ENCODE peak calls at places on chromosomes 16 and 17, in five cellular contexts. M is H9, R is M059J, N is lower leg skin, W is HAP-1. A is an unnamed sample.

GRCh38 chr16:11869657-11870228 is 18.4 kb upstream of the RSL1D1 start:
- DNase-seq in M (no peak), R (no peak), N (no peak), W (no peak), A (no peak)

GRCh38 chr17:45115871-45116270 is 16.4 kb downstream of the PLCD3 start:
- DNase-seq in M (no peak), R (no peak), N (no peak), W (no peak), A (no peak)

GRCh38 chr17:53033297-53033696 is 789.4 kb upstream of the KIF2B start:
- DNase-seq in M (no peak), R (no peak), N (no peak), W (no peak), A (no peak)

GRCh38 chr16:56561126-56561525 is 3.7 kb upstream of the MT4 start:
- DNase-seq in M (no peak), R (no peak), N (no peak), W (no peak), A (no peak)

GRCh38 chr17:83069931-83070374 is 9.5 kb upstream of the METRNL start:
- DNase-seq in M (no peak), R (no peak), N (no peak), W (no peak), A (no peak)

GRCh38 chr16:56631832-56632159 is 663 bp upstream of the MT1M start:
- DNase-seq in M (no peak), R (no peak), N (no peak), W (no peak), A (no peak)

GRCh38 chr16:87080571-87081167 is 236.5 kb downstream of the C16orf95 start:
- DNase-seq in M (no peak), R (peak; percentile 20), N (no peak), W (no peak), A (no peak)

GRCh38 chr16:2966803-2967184 is 2.4 kb upstream of the PAQR4 start:
- DNase-seq in M (no peak), R (no peak), N (no peak), W (no peak), A (no peak)

GRCh38 chr16:9016824-9017223 is 53.1 kb upstream of the USP7 start:
- DNase-seq in M (no peak), R (peak; percentile 82), N (no peak), W (no peak), A (no peak)

GRCh38 chr16:14289692-14290340 is 218.7 kb downstream of the MRTFB start:
- DNase-seq in M (peak; percentile 76), R (peak; percentile 29), N (peak; percentile 56), W (peak; percentile 60), A (no peak)

GRCh38 chr17:68707032-68707431 is 105.9 kb upstream of the FAM20A start:
- DNase-seq in M (no peak), R (peak; percentile 6), N (no peak), W (no peak), A (no peak)

GRCh38 chr16:6687593-6687992 is 645.1 kb upstream of the RBFOX1 start:
- DNase-seq in M (no peak), R (no peak), N (no peak), W (no peak), A (no peak)

A was measured in T-helper 2 cell.